ENCODE peak calls at places on chromosome 12, in nine cellular contexts. Z is pancreas; P is heart left ventricle; S is CD8-positive, alpha-beta T cell; E is ovary; N is spleen; I is tibial nerve; U is mucosa of descending colon; C is right lobe of liver. G is an unnamed sample. For H3K4me1 and H3K9me3, the result is how much of the 10 kb centered on the place peaks cover.

GRCh38 chr12:66709444-66709773 is 30.5 kb upstream of the GRIP1 start:
- DNase-seq in Z (no peak), P (no peak), S (no peak), E (no peak), N (no peak), I (no peak), U (no peak), C (no peak), G (no peak)

GRCh38 chr12:48826209-48826855 is 8.0 kb downstream of the CACNB3 start:
- DNase-seq in Z (no peak), P (no peak), S (no peak), E (no peak), N (no peak), I (no peak), U (no peak), C (no peak), G (no peak)

GRCh38 chr12:87300-87699 is 20.7 kb downstream of the IQSEC3 start:
- DNase-seq in Z (no peak), P (no peak), S (no peak), E (no peak), N (no peak), I (no peak), U (no peak), C (no peak), G (no peak)

GRCh38 chr12:122964439-122965257 is 1.6 kb downstream of the ABCB9 start:
- DNase-seq in Z (peak), P (no peak), S (no peak), E (no peak), N (no peak), I (no peak), U (peak), C (no peak), G (no peak)

GRCh38 chr12:97630875-97631274 is 168.3 kb downstream of the RMST start:
- DNase-seq in Z (no peak), P (no peak), S (no peak), E (no peak), N (no peak), I (no peak), U (no peak), C (no peak), G (no peak)

GRCh38 chr12:22802883-22803640 is 178.1 kb downstream of the ETNK1 start:
- DNase-seq in Z (no peak), P (no peak), S (no peak), E (no peak), N (no peak), I (no peak), U (no peak), C (no peak), G (no peak)

GRCh38 chr12:84913151-84913550 is 552 bp upstream of the SLC6A15 start:
- DNase-seq in Z (no peak), P (no peak), S (no peak), E (no peak), N (no peak), I (no peak), U (no peak), C (no peak), G (no peak)

GRCh38 chr12:2765608-2766007 is 29.2 kb upstream of the FKBP4 start:
- DNase-seq in Z (no peak), P (no peak), S (no peak), E (no peak), N (no peak), I (no peak), U (no peak), C (no peak), G (no peak)

GRCh38 chr12:108939594-108939993 is 59.7 kb downstream of the DAO start:
- DNase-seq in Z (no peak), P (no peak), S (no peak), E (no peak), N (no peak), I (no peak), U (no peak), C (no peak), G (no peak)

GRCh38 chr12:25718081-25718731 is 165.1 kb upstream of the LMNTD1 start:
- DNase-seq in Z (no peak), P (no peak), S (no peak), E (no peak), N (no peak), I (no peak), U (no peak), C (no peak), G (no peak)

GRCh38 chr12:28088566-28089277 is 101.5 kb upstream of the CCDC91 start:
- DNase-seq in Z (no peak), P (no peak), S (no peak), E (no peak), N (no peak), I (no peak), U (no peak), C (no peak), G (no peak)

GRCh38 chr12:124736115-124737039 is 127.3 kb downstream of the SCARB1 start:
- DNase-seq in Z (no peak), P (no peak), S (no peak), E (no peak), N (no peak), I (no peak), U (no peak), C (no peak), G (no peak)
- H3K4me1 ChIP-seq in Z (under half), P (under half), S (under half), E (under half), N (half or more), I (under half), U (under half), C (under half), G (under half)

GRCh38 chr12:30863839-30864238 is 62.7 kb upstream of the TSPAN11 start:
- DNase-seq in Z (no peak), P (no peak), S (no peak), E (no peak), N (no peak), I (no peak), U (no peak), C (no peak), G (no peak)
- H3K9me3 ChIP-seq in Z (under half), P (under half), S (under half), E (under half), N (under half), I (under half), U (under half), C (under half), G (under half)

GRCh38 chr12:56311003-56311402 is 4.8 kb downstream of the CNPY2 start:
- DNase-seq in Z (no peak), P (no peak), S (no peak), E (no peak), N (no peak), I (no peak), U (no peak), C (no peak), G (no peak)

GRCh38 chr12:56317675-56318074 is 1.9 kb upstream of the CNPY2 start:
- DNase-seq in Z (no peak), P (no peak), S (no peak), E (no peak), N (no peak), I (no peak), U (no peak), C (no peak), G (peak)

GRCh38 chr12:56315256-56315625 is 547 bp downstream of the CNPY2 start:
- DNase-seq in Z (no peak), P (no peak), S (no peak), E (peak), N (no peak), I (no peak), U (no peak), C (no peak), G (peak)

GRCh38 chr12:56321027-56321426 is 5.2 kb upstream of the CNPY2 start:
- DNase-seq in Z (no peak), P (no peak), S (no peak), E (no peak), N (no peak), I (no peak), U (no peak), C (no peak), G (no peak)

GRCh38 chr12:56315626-56316473 is at the start of gene CNPY2:
- DNase-seq in Z (peak), P (peak), S (peak), E (peak), N (peak), I (peak), U (peak), C (peak), G (peak)
- TF ChIP-seq CTCF in Z (peak), P (peak), S (no peak), E (peak), N (peak), I (no peak), U (no peak), C (peak), G (peak)

DNA sequence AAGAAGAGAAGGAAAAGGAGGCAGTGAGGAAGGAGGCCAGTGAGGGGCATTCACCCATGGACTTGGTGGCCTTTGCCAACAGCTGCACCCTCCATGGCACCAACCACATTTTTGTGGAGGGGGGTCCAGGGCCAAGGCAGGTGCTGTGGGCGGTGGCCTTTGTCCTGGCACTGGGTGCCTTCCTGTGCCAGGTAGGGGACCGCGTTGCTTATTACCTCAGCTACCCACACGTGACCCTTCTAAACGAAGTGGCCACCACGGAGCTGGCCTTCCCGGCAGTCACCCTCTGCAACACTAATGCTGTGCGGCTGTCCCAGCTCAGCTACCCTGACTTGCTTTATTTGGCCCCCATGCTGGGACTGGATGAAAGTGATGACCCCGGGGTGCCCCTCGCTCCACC is 11.4 kb upstream of the SMARCD1 start:
- DNase-seq in Z (no peak), P (no peak), S (no peak), E (no peak), N (peak), I (no peak), U (no peak), C (no peak), G (peak)
- H3K4me1 ChIP-seq in Z (under half), P (under half), S (under half), E (under half), N (under half), I (under half), U (under half), C (under half), G (under half)

DNA sequence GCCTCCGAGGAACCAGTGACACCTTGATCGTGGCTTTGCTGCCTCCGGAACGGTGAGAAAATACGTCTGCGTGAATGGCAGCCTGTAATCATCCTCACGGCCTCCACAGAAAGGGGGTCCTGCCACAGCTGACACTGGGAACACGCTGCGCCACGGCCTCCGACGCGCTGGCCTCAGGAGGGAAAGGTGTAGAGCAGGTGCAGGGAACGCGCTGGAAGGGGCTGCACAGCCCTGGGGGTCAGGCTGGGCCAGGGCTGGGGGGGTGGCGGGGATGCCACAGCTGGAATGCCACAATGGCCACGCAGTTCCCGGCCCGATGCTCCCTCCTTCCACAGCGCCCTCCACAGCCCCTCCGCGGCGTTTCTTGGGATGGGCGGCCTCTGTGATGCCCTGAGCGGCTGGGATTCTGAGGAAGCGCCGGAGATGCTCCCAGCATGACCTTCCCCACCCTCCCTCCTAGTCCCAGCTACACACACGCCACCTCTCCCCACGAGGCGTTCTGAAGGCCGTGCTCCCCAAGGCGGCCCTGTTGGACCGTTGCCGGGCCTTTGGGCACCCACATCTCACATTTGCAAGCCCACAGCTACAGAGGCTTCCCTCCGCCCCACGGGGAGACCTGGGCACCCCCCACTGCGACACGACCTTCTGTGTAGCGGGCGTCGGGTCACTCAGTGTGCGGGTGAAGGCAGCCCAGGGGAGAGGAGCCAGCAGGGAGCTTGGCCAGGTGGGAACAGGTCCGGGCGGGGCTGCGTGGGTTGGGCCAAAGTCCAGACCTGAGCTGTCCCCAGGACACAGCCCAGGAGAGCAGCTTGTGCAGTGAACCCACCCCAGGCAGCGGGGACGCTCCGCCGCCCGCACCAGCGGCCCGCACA is 31.8 kb upstream of the GALNT9 start:
- DNase-seq in Z (no peak), P (no peak), S (no peak), E (no peak), N (peak), I (no peak), U (peak), C (no peak), G (peak)
- H3K9me3 ChIP-seq in Z (under half), P (under half), S (under half), E (under half), N (under half), I (under half), U (under half), C (under half), G (under half)

GRCh38 chr12:54282949-54283593 is 2.5 kb downstream of the HNRNPA1 start:
- DNase-seq in Z (no peak), P (no peak), S (no peak), E (no peak), N (no peak), I (no peak), U (no peak), C (no peak), G (no peak)

GRCh38 chr12:54280401-54281260 is at the start of gene HNRNPA1:
- DNase-seq in Z (peak), P (peak), S (peak), E (peak), N (peak), I (peak), U (peak), C (peak), G (peak)

GRCh38 chr12:54279227-54279631 is 693 bp downstream of the CBX5 start:
- DNase-seq in Z (no peak), P (no peak), S (no peak), E (no peak), N (no peak), I (no peak), U (no peak), C (no peak), G (no peak)

GRCh38 chr12:54277823-54278276 is 2.1 kb downstream of the CBX5 start:
- DNase-seq in Z (no peak), P (no peak), S (no peak), E (no peak), N (no peak), I (no peak), U (no peak), C (no peak), G (no peak)

DNA sequence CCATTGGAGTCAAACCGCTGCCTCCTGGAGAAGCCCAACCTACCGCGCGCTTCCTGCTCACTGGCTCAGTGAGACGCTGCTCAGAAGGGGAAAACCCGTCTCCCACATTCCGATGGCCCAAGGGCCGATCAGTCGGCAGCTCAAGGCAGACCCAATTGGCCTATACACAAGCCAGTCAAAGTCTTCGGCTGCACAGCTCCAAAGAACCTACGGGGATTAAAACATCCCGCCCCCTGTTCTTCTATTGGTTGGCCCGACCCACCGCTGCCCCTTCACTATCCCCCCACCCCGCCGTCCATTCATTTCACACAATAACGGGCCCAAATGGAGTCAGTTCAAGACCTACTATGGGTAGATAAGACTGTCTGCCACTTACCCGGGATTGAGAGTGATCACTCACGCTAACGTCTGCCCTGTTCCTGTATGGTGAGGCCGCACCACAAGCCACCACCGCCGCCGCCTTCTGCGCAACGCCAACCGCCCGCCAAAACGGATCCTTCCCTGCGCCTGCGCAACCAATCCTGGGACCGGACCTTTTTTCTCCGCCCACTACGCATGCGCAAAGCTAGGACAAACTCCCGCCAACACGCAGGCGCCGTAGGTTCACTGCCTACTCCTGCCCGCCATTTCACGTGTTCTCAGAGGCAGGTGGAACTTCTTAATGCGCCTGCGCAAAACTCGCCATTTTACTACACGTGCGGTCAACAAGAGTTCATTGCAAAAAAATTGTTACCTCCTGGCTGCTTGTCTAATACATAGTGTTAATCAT is at the start of gene CBX5:
- DNase-seq in Z (peak), P (peak), S (peak), E (peak), N (peak), I (peak), U (peak), C (peak), G (peak)
- TF ChIP-seq CTCF in Z (no peak), P (no peak), S (no peak), E (peak), N (no peak), I (no peak), U (peak), C (no peak), G (no peak)

GRCh38 chr12:52146822-52147366 is 44.9 kb downstream of the KRT80 start:
- DNase-seq in Z (no peak), P (no peak), S (no peak), E (no peak), N (peak), I (no peak), U (no peak), C (no peak), G (no peak)

GRCh38 chr12:52144512-52145227 is 47.1 kb downstream of the KRT80 start:
- DNase-seq in Z (no peak), P (no peak), S (no peak), E (no peak), N (peak), I (no peak), U (no peak), C (no peak), G (no peak)

GRCh38 chr12:52147367-52147972 is 44.3 kb downstream of the KRT80 start:
- DNase-seq in Z (peak), P (peak), S (no peak), E (peak), N (peak), I (peak), U (peak), C (peak), G (peak)

GRCh38 chr12:52145228-52145940 is 46.4 kb downstream of the KRT80 start:
- DNase-seq in Z (no peak), P (no peak), S (no peak), E (no peak), N (peak), I (no peak), U (no peak), C (no peak), G (no peak)

GRCh38 chr12:52145941-52146821 is 45.6 kb downstream of the KRT80 start:
- DNase-seq in Z (no peak), P (no peak), S (no peak), E (no peak), N (peak), I (no peak), U (no peak), C (no peak), G (no peak)
- H3K4me1 ChIP-seq in Z (under half), P (half or more), S (under half), E (under half), N (under half), I (under half), U (under half), C (under half), G (under half)

GRCh38 chr12:96069511-96070231 is 34.3 kb upstream of the LTA4H start:
- DNase-seq in Z (no peak), P (no peak), S (no peak), E (no peak), N (no peak), I (no peak), U (no peak), C (no peak), G (no peak)
- H3K9me3 ChIP-seq in Z (under half), P (under half), S (under half), E (under half), N (under half), I (under half), U (under half), C (under half), G (under half)

DNA sequence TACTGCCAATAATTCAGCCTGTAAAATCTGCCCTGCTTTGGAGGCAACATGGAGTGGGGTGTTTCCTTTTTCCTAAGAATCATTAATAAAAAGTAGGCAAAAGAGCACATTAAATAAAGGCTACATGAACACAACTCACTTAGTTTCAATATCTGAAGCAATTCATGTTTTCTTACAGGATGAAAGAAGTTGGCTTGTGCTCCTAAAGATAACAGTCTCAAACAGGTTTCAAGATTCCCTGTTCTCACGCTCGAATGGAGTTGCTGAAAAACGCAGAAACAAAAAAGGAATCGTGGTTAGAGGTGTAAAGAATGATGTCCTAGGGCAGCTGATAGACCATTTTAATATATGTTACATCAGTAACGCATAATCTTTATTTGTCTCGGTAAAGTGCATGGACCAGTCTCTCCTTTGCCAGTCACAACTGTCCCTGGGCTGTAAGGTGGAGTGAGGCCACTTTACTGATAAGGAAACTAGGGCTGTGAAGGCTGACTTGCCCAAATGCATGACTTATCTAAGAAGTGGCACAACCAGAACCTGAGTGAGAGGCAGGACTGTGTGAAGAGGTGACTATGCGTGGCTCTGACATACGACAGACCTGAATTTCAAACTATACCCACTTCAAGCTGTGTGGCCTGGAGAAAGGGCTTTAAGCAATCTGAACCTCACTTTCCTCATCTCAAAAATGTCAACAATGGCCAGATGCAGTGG is 12.6 kb downstream of the GIT2 start:
- DNase-seq in Z (no peak), P (no peak), S (no peak), E (no peak), N (no peak), I (no peak), U (no peak), C (no peak), G (no peak)
- TF ChIP-seq CTCF in Z (no peak), P (no peak), S (no peak), E (no peak), N (no peak), I (no peak), U (no peak), C (no peak), G (no peak)

GRCh38 chr12:12182926-12183325 is 83.9 kb downstream of the LRP6 start:
- DNase-seq in Z (no peak), P (no peak), S (no peak), E (peak), N (no peak), I (no peak), U (no peak), C (no peak), G (no peak)
- H3K4me1 ChIP-seq in Z (under half), P (under half), S (under half), E (under half), N (under half), I (under half), U (under half), C (under half), G (under half)